ENCODE peak calls at places on chromosomes 13 and 19, in seven cellular contexts. Z, B, N, C, Y, T and H are unnamed samples.

GRCh38 chr19:12035220-12036172 is at the start of gene ZNF433:
- DNase-seq in Z (no peak), B (peak; percentile 82), N (peak; percentile 97), C (peak; percentile 42), Y (peak; percentile 96), T (peak; percentile 95), H (peak; percentile 89)

GRCh38 chr19:33438987-33439781 is 65.7 kb downstream of the CEBPG start:
- DNase-seq in Z (no peak), B (no peak), N (no peak), C (no peak), Y (peak; percentile 68), T (no peak), H (no peak)

GRCh38 chr13:105165449-105166125 is 1369.9 kb downstream of the EFNB2 start:
- DNase-seq in Z (no peak), B (no peak), N (no peak), C (no peak), Y (peak; percentile 20), T (no peak), H (no peak)

GRCh38 chr19:18737954-18738351 is 53.2 kb downstream of the COMP start:
- DNase-seq in Z (no peak), B (no peak), N (no peak), C (no peak), Y (no peak), T (no peak), H (no peak)

GRCh38 chr19:46755077-46755852 is 9.0 kb upstream of the STRN4 start:
- DNase-seq in Z (no peak), B (peak; percentile 81), N (no peak), C (no peak), Y (peak; percentile 81), T (peak; percentile 26), H (peak; percentile 44)

GRCh38 chr13:96662036-96662435 is 332.2 kb downstream of the OXGR1 start:
- DNase-seq in Z (no peak), B (peak; percentile 33), N (no peak), C (no peak), Y (no peak), T (no peak), H (no peak)

GRCh38 chr19:3106509-3107141 is 12.5 kb downstream of the GNA11 start:
- DNase-seq in Z (no peak), B (no peak), N (no peak), C (no peak), Y (peak; percentile 50), T (no peak), H (no peak)

GRCh38 chr13:97182065-97182890 is 39.9 kb upstream of the MBNL2 start:
- DNase-seq in Z (no peak), B (no peak), N (no peak), C (no peak), Y (no peak), T (no peak), H (no peak)

GRCh38 chr13:79775830-79776229 is 294.9 kb downstream of the NDFIP2 start:
- DNase-seq in Z (no peak), B (peak; percentile 90), N (no peak), C (no peak), Y (no peak), T (no peak), H (peak; percentile 72)

GRCh38 chr19:39296906-39297305 is 699 bp downstream of the IFNL1 start:
- DNase-seq in Z (no peak), B (no peak), N (no peak), C (no peak), Y (no peak), T (no peak), H (no peak)

GRCh38 chr13:50715402-50716146 is 127.9 kb downstream of the DLEU7 start:
- DNase-seq in Z (no peak), B (no peak), N (no peak), C (no peak), Y (peak; percentile 90), T (peak; percentile 35), H (no peak)

GRCh38 chr13:32135655-32136054 is 104.1 kb downstream of the FRY start:
- DNase-seq in Z (no peak), B (no peak), N (no peak), C (no peak), Y (no peak), T (no peak), H (peak; percentile 66)

GRCh38 chr19:45442927-45443461 is 19.3 kb upstream of the ERCC1 start:
- DNase-seq in Z (no peak), B (peak; percentile 56), N (peak; percentile 64), C (no peak), Y (peak; percentile 80), T (no peak), H (peak; percentile 83)

GRCh38 chr13:110456550-110456949 is 105.0 kb downstream of the RAB20 start:
- DNase-seq in Z (no peak), B (no peak), N (no peak), C (no peak), Y (no peak), T (no peak), H (no peak)

GRCh38 chr19:9251236-9251635 is 506 bp downstream of the OR7E24 start:
- DNase-seq in Z (no peak), B (no peak), N (no peak), C (no peak), Y (no peak), T (no peak), H (no peak)

GRCh38 chr13:69155136-69155535 is 952.5 kb upstream of the ATXN8OS start:
- DNase-seq in Z (no peak), B (no peak), N (no peak), C (no peak), Y (no peak), T (no peak), H (no peak)

GRCh38 chr19:56966225-56966696 is 125.7 kb upstream of the PEG3 start:
- DNase-seq in Z (no peak), B (no peak), N (no peak), C (no peak), Y (no peak), T (no peak), H (no peak)